ENCODE peak calls at places on chromosomes 1 and 21, in ten cellular contexts. E is cardiac septum; G is posterior cingulate gyrus; P is K562; V is RPMI8226; I is activated T-helper 1 cell treated with anti-CD3 and anti-CD28 coated beads, Interleukin-12 subunit alpha, Interleukin-12 subunit beta, Interleukin-2, Interleukin-4 antibody, amounts not matched to agents 30 ng/mL and 10 ng/mL and 1 ng/mL, durations not matched to agents 14 hours and 24 hours and 36 hours; K is H4; C is fibroblast of the aortic adventitia; D is mesothelial cell of epicardium; H is right lobe of liver. T is an unnamed sample.

GRCh38 chr1:79069828-79070227 is 63.3 kb upstream of the ADGRL4 start:
- DNase-seq in G (no peak), P (no peak), H (no peak), V (no peak), K (no peak), D (no peak), I (no peak), C (no peak), E (no peak), T (no peak)

GRCh38 chr1:6235302-6235680 is 473 bp downstream of the ICMT start:
- DNase-seq in I (peak), G (no peak), H (peak), D (no peak), K (no peak), C (no peak), P (peak), V (peak), E (no peak), T (no peak)

GRCh38 chr1:240190881-240191385 is 99.2 kb downstream of the FMN2 start:
- DNase-seq in D (no peak), K (peak), E (no peak), H (no peak), C (peak), G (no peak), I (no peak), P (no peak), V (peak), T (peak)

GRCh38 chr1:40701684-40702083 is 10.2 kb downstream of the NFYC start:
- DNase-seq in G (no peak), P (no peak), H (no peak), V (no peak), D (no peak), K (no peak), C (no peak), E (no peak), I (no peak), T (no peak)

GRCh38 chr1:206012086-206012859 is 9.1 kb upstream of the RAB7B start:
- DNase-seq in G (no peak), E (peak), H (peak), I (no peak), V (peak), P (peak), K (no peak), D (no peak), C (no peak), T (no peak)

GRCh38 chr1:6248161-6248776 is 4.3 kb downstream of the HES3 start:
- DNase-seq in D (no peak), P (no peak), I (no peak), K (no peak), V (no peak), E (no peak), H (peak), C (no peak), G (no peak), T (no peak)

GRCh38 chr1:27391511-27392095 is 819 bp upstream of the GPR3 start:
- DNase-seq in H (no peak), K (no peak), I (no peak), P (peak), V (peak), G (peak), C (peak), E (peak), D (no peak), T (peak)

GRCh38 chr1:218339267-218339831 is 5.8 kb upstream of the TGFB2 start:
- DNase-seq in V (peak), E (no peak), C (peak), H (no peak), I (no peak), P (no peak), G (no peak), K (peak), D (no peak), T (peak)

GRCh38 chr1:175155936-175156335 is 36.6 kb downstream of the KIAA0040 start:
- DNase-seq in P (no peak), K (no peak), H (peak), V (no peak), C (no peak), D (no peak), G (no peak), E (no peak), I (no peak), T (no peak)

GRCh38 chr1:41485605-41486004 is 1.1 kb upstream of the EDN2 start:
- DNase-seq in P (peak), D (no peak), I (no peak), K (peak), V (no peak), G (no peak), E (no peak), H (no peak), C (peak), T (peak)

GRCh38 chr1:213120386-213120785 is 69.3 kb downstream of the RPS6KC1 start:
- DNase-seq in H (no peak), G (no peak), I (no peak), P (no peak), D (no peak), E (no peak), C (peak), K (no peak), V (no peak), T (no peak)

GRCh38 chr1:24161270-24161669 is 18.3 kb upstream of the IL22RA1 start:
- DNase-seq in G (no peak), C (no peak), P (no peak), K (no peak), D (no peak), V (no peak), H (peak), E (peak), I (no peak), T (no peak)

GRCh38 chr1:108597041-108597440 is 37.1 kb downstream of the EEIG2 start:
- DNase-seq in V (no peak), D (no peak), G (no peak), E (no peak), P (no peak), I (no peak), C (no peak), K (no peak), H (no peak), T (no peak)

GRCh38 chr1:31745071-31745897 is 18.9 kb downstream of the ADGRB2 start:
- DNase-seq in G (peak), E (no peak), H (peak), I (peak), C (peak), P (peak), K (peak), V (peak), D (peak), T (peak)

GRCh38 chr1:162627662-162628296 is 4.5 kb upstream of the DDR2 start:
- DNase-seq in G (no peak), D (no peak), K (peak), I (no peak), V (peak), H (no peak), C (peak), P (peak), E (no peak), T (peak)

GRCh38 chr1:113758631-113759340 is 500 bp downstream of the PHTF1 start:
- DNase-seq in C (peak), I (peak), K (peak), G (peak), V (peak), D (peak), H (peak), E (peak), P (peak), T (peak)

GRCh38 chr1:97893844-97894243 is 27.0 kb downstream of the DPYD start:
- DNase-seq in V (no peak), H (no peak), G (no peak), C (no peak), D (no peak), K (no peak), I (no peak), E (no peak), P (no peak), T (no peak)

GRCh38 chr21:29523646-29524045 is 224.9 kb downstream of the BACH1 start:
- DNase-seq in K (no peak), I (no peak), H (peak), P (no peak), D (no peak), C (peak), E (no peak), V (no peak), G (no peak), T (peak)

GRCh38 chr1:200036616-200037270 is 9.2 kb downstream of the NR5A2 start:
- DNase-seq in I (no peak), G (no peak), V (peak), C (no peak), D (no peak), E (no peak), K (no peak), H (peak), P (no peak), T (no peak)

GRCh38 chr21:32790626-32791025 is 19.1 kb upstream of the PAXBP1 start:
- DNase-seq in E (no peak), K (no peak), G (no peak), C (no peak), V (no peak), P (no peak), D (no peak), I (no peak), H (no peak), T (no peak)

GRCh38 chr21:39340687-39341086 is 8.2 kb downstream of the HMGN1 start:
- DNase-seq in K (no peak), C (no peak), P (no peak), I (no peak), G (no peak), V (no peak), H (no peak), D (no peak), E (no peak), T (no peak)

GRCh38 chr1:157240495-157241184 is 102.4 kb upstream of the ETV3 start:
- DNase-seq in C (no peak), V (no peak), H (peak), E (no peak), D (no peak), I (no peak), G (no peak), K (no peak), P (no peak), T (no peak)

GRCh38 chr1:205569411-205570172 is 62.2 kb downstream of the ELK4 start:
- DNase-seq in I (no peak), K (no peak), D (no peak), E (no peak), C (no peak), H (peak), V (no peak), P (no peak), G (peak), T (no peak)

GRCh38 chr21:27388835-27389234 is 421.9 kb upstream of the ADAMTS5 start:
- DNase-seq in E (no peak), P (no peak), D (no peak), K (no peak), C (no peak), V (peak), G (no peak), H (no peak), I (no peak), T (no peak)

GRCh38 chr21:31612889-31613785 is 46.4 kb upstream of the SOD1 start:
- DNase-seq in G (no peak), K (no peak), I (no peak), C (peak), D (no peak), H (no peak), E (no peak), V (no peak), P (no peak), T (no peak)

GRCh38 chr1:204323887-204324286 is 35.8 kb downstream of the PLEKHA6 start:
- DNase-seq in C (no peak), I (peak), E (no peak), H (no peak), P (no peak), D (no peak), K (peak), G (no peak), V (no peak), T (peak)

GRCh38 chr1:224503161-224504118 is 68.8 kb upstream of the WDR26 start:
- DNase-seq in D (peak), V (peak), G (peak), P (peak), E (peak), C (peak), K (peak), H (peak), I (no peak), T (peak)

GRCh38 chr1:48190893-48191292 is 31.6 kb upstream of the SLC5A9 start:
- DNase-seq in G (no peak), I (no peak), E (no peak), C (no peak), D (no peak), P (no peak), H (no peak), K (no peak), V (no peak), T (no peak)

GRCh38 chr1:165235777-165236285 is 120.7 kb downstream of the LMX1A start:
- DNase-seq in V (no peak), C (no peak), G (peak), E (no peak), I (no peak), H (peak), D (peak), P (no peak), K (no peak), T (no peak)

GRCh38 chr21:39651206-39651605 is 38.5 kb downstream of the B3GALT5 start:
- DNase-seq in C (no peak), K (no peak), G (no peak), V (no peak), P (no peak), H (no peak), D (no peak), E (peak), I (no peak), T (no peak)

GRCh38 chr1:11341881-11342552 is 69.0 kb downstream of the UBIAD1 start:
- DNase-seq in K (no peak), I (no peak), V (no peak), D (no peak), G (no peak), C (no peak), H (no peak), E (no peak), P (no peak), T (no peak)

GRCh38 chr1:161946071-161946987 is 77.3 kb downstream of the OLFML2B start:
- DNase-seq in E (no peak), I (no peak), G (no peak), D (no peak), K (no peak), C (peak), H (no peak), P (no peak), V (no peak), T (peak)

GRCh38 chr1:27864264-27864895 is 8.0 kb upstream of the THEMIS2 start:
- DNase-seq in V (peak), K (no peak), D (no peak), G (no peak), I (peak), P (peak), C (no peak), H (no peak), E (no peak), T (no peak)

GRCh38 chr1:43548285-43549271 is 17.9 kb downstream of the PTPRF start:
- DNase-seq in D (no peak), C (no peak), K (no peak), V (no peak), H (peak), I (no peak), G (no peak), P (no peak), E (no peak), T (peak)

GRCh38 chr1:84853743-84854721 is 39.0 kb downstream of the LPAR3 start:
- DNase-seq in E (no peak), D (no peak), K (peak), V (no peak), P (no peak), H (no peak), G (no peak), C (peak), I (peak), T (peak)

GRCh38 chr1:99590578-99591209 is 55.2 kb upstream of the PALMD start:
- DNase-seq in K (peak), I (no peak), C (peak), V (no peak), E (no peak), H (no peak), P (no peak), D (no peak), G (peak), T (peak)

GRCh38 chr1:152182942-152183341 is 23.9 kb upstream of the RPTN start:
- DNase-seq in G (no peak), P (no peak), E (no peak), V (no peak), K (peak), H (no peak), I (no peak), C (peak), D (no peak), T (peak)

GRCh38 chr1:119001181-119002018 is 13.3 kb upstream of the TBX15 start:
- DNase-seq in K (no peak), C (no peak), I (no peak), E (no peak), H (no peak), D (no peak), V (no peak), P (no peak), G (no peak), T (peak)